ENCODE peak calls at places on chromosomes 4 and X, in four cellular contexts. F is psoas muscle, I is tibial nerve, Q is A673. N is an unnamed sample.

GRCh38 chrX:17706676-17707075 is 30.6 kb upstream of the SCML1 start:
- DNase-seq in F (no peak), I (no peak), Q (no peak), N (no peak)

GRCh38 chrX:38513087-38513742 is 48.1 kb upstream of the TSPAN7 start:
- DNase-seq in F (peak; percentile 10), I (no peak), Q (no peak), N (no peak)

GRCh38 chr4:56049428-56050212 is 100.9 kb downstream of the CEP135 start:
- DNase-seq in F (no peak), I (no peak), Q (peak; percentile 27), N (no peak)

GRCh38 chrX:153829799-153830631 is at the start of gene PDZD4:
- DNase-seq in F (no peak), I (no peak), Q (no peak), N (no peak)

GRCh38 chr4:117378942-117379341 is 293.6 kb upstream of the TRAM1L1 start:
- DNase-seq in F (no peak), I (no peak), Q (no peak), N (no peak)

GRCh38 chr4:87077834-87078585 is 142.4 kb downstream of the KLHL8 start:
- DNase-seq in F (no peak), I (no peak), Q (no peak), N (no peak)

GRCh38 chr4:78337216-78337615 is 214.4 kb upstream of the ANXA3 start:
- DNase-seq in F (no peak), I (no peak), Q (no peak), N (no peak)

GRCh38 chrX:386768-387575 is at the start of gene PPP2R3B:
- DNase-seq in F (peak; percentile 99), I (peak; percentile 93), Q (peak; percentile 98), N (no peak)

GRCh38 chr4:111066001-111066400 is 443.1 kb upstream of the PITX2 start:
- DNase-seq in F (no peak), I (no peak), Q (no peak), N (no peak)

GRCh38 chrX:69126642-69127041 is 38.6 kb downstream of the PJA1 start:
- DNase-seq in F (no peak), I (no peak), Q (no peak), N (no peak)

GRCh38 chr4:8544741-8545438 is 35.3 kb upstream of the GPR78 start:
- DNase-seq in F (no peak), I (no peak), Q (no peak), N (no peak)

GRCh38 chr4:16767251-16767650 is 131.2 kb downstream of the LDB2 start:
- DNase-seq in F (no peak), I (no peak), Q (no peak), N (no peak)

GRCh38 chr4:1588306-1588705 is 95.8 kb downstream of the FAM53A start:
- DNase-seq in F (no peak), I (no peak), Q (no peak), N (no peak)

GRCh38 chr4:188623314-188623854 is 484.1 kb downstream of the TRIML1 start:
- DNase-seq in F (no peak), I (no peak), Q (no peak), N (no peak)

GRCh38 chr4:158016511-158016910 is 156.3 kb downstream of the GASK1B start:
- DNase-seq in F (no peak), I (no peak), Q (no peak), N (no peak)

GRCh38 chr4:118026806-118027205 is 7.5 kb upstream of the NDST3 start:
- DNase-seq in F (no peak), I (no peak), Q (no peak), N (no peak)

GRCh38 chr4:54227261-54228063 is 1.6 kb upstream of the PDGFRA start:
- DNase-seq in F (no peak), I (no peak), Q (peak; percentile 42), N (no peak)

GRCh38 chrX:84956304-84956703 is 47.4 kb upstream of the APOOL start:
- DNase-seq in F (no peak), I (no peak), Q (peak; percentile 1), N (no peak)

GRCh38 chrX:1481636-1482529 is 29.2 kb upstream of the ASMTL start:
- DNase-seq in F (peak; percentile 34), I (no peak), Q (peak; percentile 93), N (no peak)

GRCh38 chr4:8115203-8115520 is 43.5 kb downstream of the ABLIM2 start:
- DNase-seq in F (no peak), I (no peak), Q (no peak), N (no peak)

GRCh38 chrX:46571423-46572294 is 1.9 kb upstream of the CHST7 start:
- DNase-seq in F (no peak), I (no peak), Q (no peak), N (no peak)

GRCh38 chr4:19309365-19309764 is 942.3 kb upstream of the SLIT2 start:
- DNase-seq in F (no peak), I (no peak), Q (peak; percentile 96), N (no peak)

GRCh38 chrX:68307767-68308166 is 125.5 kb downstream of the OPHN1 start:
- DNase-seq in F (no peak), I (no peak), Q (peak; percentile 36), N (no peak)

GRCh38 chr4:105520819-105521790 is 31.3 kb upstream of the ARHGEF38 start:
- DNase-seq in F (no peak), I (no peak), Q (peak; percentile 75), N (no peak)

GRCh38 chrX:50827996-50828395 is 14.0 kb upstream of the SHROOM4 start:
- DNase-seq in F (no peak), I (no peak), Q (no peak), N (no peak)

GRCh38 chr4:152385551-152385950 is 150.3 kb downstream of the FBXW7 start:
- DNase-seq in F (no peak), I (no peak), Q (peak; percentile 25), N (no peak)

DNA sequence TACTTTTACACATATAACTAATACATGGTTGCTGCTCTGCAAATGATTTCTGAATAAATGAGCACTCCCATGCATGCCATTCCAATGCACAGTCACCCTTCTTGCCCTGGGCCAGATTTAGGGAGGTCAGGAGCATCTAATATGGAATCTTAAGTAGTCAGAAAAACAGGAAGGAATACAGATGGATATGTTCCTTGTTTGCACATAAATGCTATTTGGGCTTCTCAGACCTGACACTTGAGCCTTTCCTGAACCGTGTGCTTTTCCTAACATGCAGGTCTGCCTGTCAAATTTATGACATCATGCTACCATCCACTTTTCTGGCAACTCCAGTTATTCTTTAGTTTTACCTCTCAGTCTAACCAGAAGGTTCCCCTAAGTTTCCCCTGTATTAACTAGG is 70.7 kb downstream of the MAML3 start:
- DNase-seq in F (no peak), I (no peak), Q (no peak), N (no peak)
- TF ChIP-seq CTCF in F (no peak), I (no peak), Q (no peak), N (no peak)

GRCh38 chr4:107826427-107826980 is 1.8 kb downstream of the SGMS2 start:
- DNase-seq in F (no peak), I (no peak), Q (no peak), N (no peak)
- H3K27ac ChIP-seq in F (peak overlapping the region; percentile 97), I (peak overlapping the region; percentile 90), Q (no peak overlapping the region), N (peak overlapping the region; percentile 97)

GRCh38 chr4:183586824-183587223 is 72.2 kb downstream of the RWDD4 start:
- DNase-seq in F (no peak), I (no peak), Q (no peak), N (no peak)

GRCh38 chr4:183589710-183590109 is 69.3 kb downstream of the RWDD4 start:
- DNase-seq in F (no peak), I (no peak), Q (no peak), N (no peak)

GRCh38 chr4:183588691-183589090 is 70.3 kb downstream of the RWDD4 start:
- DNase-seq in F (no peak), I (no peak), Q (no peak), N (no peak)

GRCh38 chr4:183591301-183591700 is 67.7 kb downstream of the RWDD4 start:
- DNase-seq in F (no peak), I (no peak), Q (no peak), N (no peak)

GRCh38 chr4:183588169-183588675 is 70.8 kb downstream of the RWDD4 start:
- DNase-seq in F (no peak), I (no peak), Q (peak; percentile 83), N (no peak)
- H3K4me3 ChIP-seq in F (peak overlapping the region; percentile 45), I (no peak overlapping the region), Q (no peak overlapping the region), N (no peak overlapping the region)

GRCh38 chrX:105701310-105702052 is 120.9 kb upstream of the NRK start:
- DNase-seq in F (no peak), I (no peak), Q (no peak), N (no peak)
- TF ChIP-seq CTCF in F (peak; percentile 37), I (no peak), Q (peak; percentile 21), N (no peak)

GRCh38 chr4:102823897-102824296 is 3.5 kb downstream of the UBE2D3 start:
- DNase-seq in F (no peak), I (no peak), Q (no peak), N (no peak)
- H3K27ac ChIP-seq in F (peak overlapping the region; percentile 100), I (peak overlapping the region; percentile 100), Q (no peak overlapping the region), N (no peak overlapping the region)

GRCh38 chr4:23635468-23635867 is 254.4 kb downstream of the PPARGC1A start:
- DNase-seq in F (no peak), I (no peak), Q (no peak), N (no peak)

GRCh38 chr4:23630110-23630509 is 259.7 kb downstream of the PPARGC1A start:
- DNase-seq in F (no peak), I (no peak), Q (no peak), N (no peak)

GRCh38 chr4:23629421-23629820 is 260.4 kb downstream of the PPARGC1A start:
- DNase-seq in F (no peak), I (no peak), Q (no peak), N (no peak)

GRCh38 chr4:23631255-23631950 is 258.4 kb downstream of the PPARGC1A start:
- DNase-seq in F (no peak), I (no peak), Q (no peak), N (no peak)
- H3K4me3 ChIP-seq in F (no peak overlapping the region), I (no peak overlapping the region), Q (no peak overlapping the region), N (no peak overlapping the region)

GRCh38 chr4:23366207-23366906 is 523.5 kb downstream of the PPARGC1A start:
- DNase-seq in F (no peak), I (no peak), Q (no peak), N (no peak)

GRCh38 chr4:23364167-23364566 is 525.7 kb downstream of the PPARGC1A start:
- DNase-seq in F (no peak), I (no peak), Q (no peak), N (no peak)

GRCh38 chr4:23365086-23365485 is 524.8 kb downstream of the PPARGC1A start:
- DNase-seq in F (no peak), I (no peak), Q (no peak), N (no peak)

GRCh38 chr4:23369331-23369730 is 520.5 kb downstream of the PPARGC1A start:
- DNase-seq in F (peak; percentile 17), I (no peak), Q (no peak), N (no peak)

GRCh38 chr4:23368081-23368697 is 521.7 kb downstream of the PPARGC1A start:
- DNase-seq in F (peak; percentile 25), I (no peak), Q (no peak), N (no peak)
- TF ChIP-seq CTCF in F (peak; percentile 66), I (no peak), Q (no peak), N (no peak)